ENCODE peak calls at places on chromosomes 16 and 17, in eight cellular contexts. Q, P, Y, G, T, L, C and U are unnamed samples.

GRCh38 chr16:30816769-30817168 is 29.8 kb upstream of the ZNF629 start:
- DNase-seq in G (no peak), P (no peak), T (no peak), L (no peak), C (no peak), Q (no peak), Y (no peak), U (no peak)

GRCh38 chr16:15576960-15577958 is 65.7 kb downstream of the MARF1 start:
- DNase-seq in P (no peak), Y (no peak), G (no peak), L (no peak), T (peak), C (no peak), Q (no peak), U (no peak)

GRCh38 chr17:48131216-48131824 is 23.8 kb downstream of the SNX11 start:
- DNase-seq in G (peak), T (peak), L (peak), Q (peak), C (peak), P (peak), Y (no peak), U (peak)

GRCh38 chr16:69411064-69411985 is 13.1 kb upstream of the CYB5B start:
- DNase-seq in T (no peak), L (no peak), G (no peak), Q (no peak), C (no peak), P (no peak), Y (no peak), U (no peak)

GRCh38 chr17:68057531-68057952 is 22.0 kb downstream of the KPNA2 start:
- DNase-seq in Q (peak), T (no peak), L (peak), Y (no peak), P (no peak), G (peak), C (peak), U (peak)

GRCh38 chr17:62792122-62792800 is 15.9 kb downstream of the MARCHF10 start:
- DNase-seq in C (no peak), T (peak), G (peak), Q (peak), Y (no peak), P (no peak), L (peak), U (no peak)

GRCh38 chr16:31134091-31134571 is 1.4 kb downstream of the PRSS8 start:
- DNase-seq in L (no peak), P (no peak), Q (no peak), T (no peak), G (no peak), C (no peak), Y (no peak), U (no peak)

GRCh38 chr17:4786111-4786491 is at the start of gene VMO1:
- DNase-seq in T (no peak), P (no peak), Y (no peak), G (peak), Q (no peak), C (no peak), L (peak), U (no peak)

GRCh38 chr17:72264682-72265405 is 144.0 kb downstream of the SOX9 start:
- DNase-seq in L (no peak), P (no peak), Y (no peak), T (no peak), Q (no peak), G (no peak), C (no peak), U (no peak)

GRCh38 chr17:78923660-78924453 is 1.3 kb downstream of the TIMP2 start:
- DNase-seq in L (peak), Q (no peak), T (peak), P (no peak), Y (no peak), G (peak), C (no peak), U (peak)

GRCh38 chr17:49108318-49108717 is 24.3 kb upstream of the B4GALNT2 start:
- DNase-seq in G (peak), P (no peak), Y (no peak), Q (peak), L (peak), C (no peak), T (no peak), U (no peak)

GRCh38 chr17:81557276-81558114 is 5.3 kb upstream of the FAAP100 start:
- DNase-seq in C (no peak), Q (no peak), L (no peak), T (no peak), P (no peak), G (no peak), Y (no peak), U (no peak)

GRCh38 chr16:566475-567361 is at the start of gene NHLRC4:
- DNase-seq in L (peak), C (no peak), Q (peak), P (no peak), G (peak), Y (no peak), T (peak), U (peak)

GRCh38 chr16:14510581-14510938 is 119.5 kb downstream of the PARN start:
- DNase-seq in Q (no peak), L (no peak), C (no peak), T (no peak), Y (no peak), G (no peak), P (no peak), U (no peak)

GRCh38 chr17:82399030-82399429 is 19.1 kb upstream of the HEXD start:
- DNase-seq in Y (peak), Q (peak), P (peak), L (peak), T (no peak), G (no peak), C (no peak), U (no peak)

GRCh38 chr17:1179635-1180433 is at the start of gene ABR:
- DNase-seq in T (no peak), L (peak), C (no peak), G (peak), Q (peak), P (no peak), Y (no peak), U (peak)

GRCh38 chr17:39197380-39198185 is at the start of gene CACNB1:
- DNase-seq in Q (peak), C (peak), L (peak), G (peak), Y (peak), P (peak), T (peak), U (peak)

GRCh38 chr17:70095455-70095854 is 20.4 kb downstream of the KCNJ16 start:
- DNase-seq in Q (no peak), C (no peak), T (no peak), P (no peak), Y (no peak), G (no peak), L (no peak), U (no peak)

GRCh38 chr17:39486242-39486641 is 25.0 kb downstream of the CDK12 start:
- DNase-seq in Y (no peak), G (no peak), L (peak), T (no peak), Q (peak), P (no peak), C (no peak), U (no peak)

GRCh38 chr16:57352636-57353047 is 5.9 kb upstream of the CCL22 start:
- DNase-seq in Y (no peak), P (no peak), L (no peak), T (no peak), Q (no peak), C (no peak), G (no peak), U (no peak)